ENCODE peak calls at places on chromosomes 6 and 20, in four cellular contexts. One of them, this sample, is unnamed.

GRCh38 chr20:584375-585301 is 25.5 kb downstream of the TCF15 start:
- DNase-seq in H1: no peak
- DNase-seq in HepG2: peak
- DNase-seq in K562: peak
- DNase-seq in this sample: peak

GRCh38 chr6:159716247-159717086 is 10.8 kb upstream of the WTAP start:
- DNase-seq in HepG2: no peak
- DNase-seq in K562: no peak
- DNase-seq in H1: no peak
- DNase-seq in this sample: no peak

GRCh38 chr20:63138855-63139341 is 77.0 kb downstream of the YTHDF1 start:
- DNase-seq in H1: no peak
- DNase-seq in K562: no peak
- DNase-seq in HepG2: no peak
- DNase-seq in this sample: no peak

GRCh38 chr6:80214436-80215022 is 108.1 kb downstream of the BCKDHB start:
- DNase-seq in HepG2: peak
- DNase-seq in K562: peak
- DNase-seq in H1: no peak
- DNase-seq in this sample: peak

GRCh38 chr6:154448448-154449096 is 61.9 kb downstream of the CNKSR3 start:
- DNase-seq in HepG2: no peak
- DNase-seq in K562: no peak
- DNase-seq in H1: no peak
- DNase-seq in this sample: no peak

GRCh38 chr6:157110620-157111019 is 212.7 kb downstream of the TMEM242 start:
- DNase-seq in H1: no peak
- DNase-seq in HepG2: no peak
- DNase-seq in K562: no peak
- DNase-seq in this sample: no peak

GRCh38 chr6:135212020-135212806 is 31.1 kb downstream of the MYB start:
- DNase-seq in HepG2: no peak
- DNase-seq in H1: no peak
- DNase-seq in K562: no peak
- DNase-seq in this sample: no peak

GRCh38 chr6:40540790-40541189 is 46.4 kb downstream of the LRFN2 start:
- DNase-seq in K562: no peak
- DNase-seq in HepG2: no peak
- DNase-seq in H1: no peak
- DNase-seq in this sample: no peak

GRCh38 chr20:44050925-44051660 is 135.9 kb downstream of the JPH2 start:
- DNase-seq in K562: no peak
- DNase-seq in H1: peak
- DNase-seq in HepG2: no peak
- DNase-seq in this sample: no peak

GRCh38 chr6:118350881-118351430 is 197.1 kb upstream of the PLN start:
- DNase-seq in H1: no peak
- DNase-seq in K562: no peak
- DNase-seq in HepG2: no peak
- DNase-seq in this sample: no peak

GRCh38 chr6:7590918-7591302 is 912 bp downstream of the SNRNP48 start:
- DNase-seq in HepG2: peak
- DNase-seq in H1: no peak
- DNase-seq in K562: peak
- DNase-seq in this sample: no peak

GRCh38 chr6:162313922-162314660 is 413.5 kb downstream of the PRKN start:
- DNase-seq in H1: no peak
- DNase-seq in HepG2: no peak
- DNase-seq in K562: no peak
- DNase-seq in this sample: no peak

GRCh38 chr20:40814328-40814960 is 125.4 kb upstream of the MAFB start:
- DNase-seq in H1: no peak
- DNase-seq in K562: no peak
- DNase-seq in HepG2: no peak
- DNase-seq in this sample: no peak

GRCh38 chr20:2101057-2101934 is at the start of gene STK35:
- DNase-seq in K562: peak
- DNase-seq in H1: peak
- DNase-seq in HepG2: no peak
- DNase-seq in this sample: peak

GRCh38 chr20:7375905-7376304 is 564.4 kb downstream of the HAO1 start:
- DNase-seq in H1: no peak
- DNase-seq in K562: peak
- DNase-seq in HepG2: peak
- DNase-seq in this sample: peak

GRCh38 chr6:107784669-107785068 is 39.4 kb downstream of the SCML4 start:
- DNase-seq in H1: peak
- DNase-seq in K562: no peak
- DNase-seq in HepG2: no peak
- DNase-seq in this sample: no peak

GRCh38 chr6:108633436-108633835 is 72.7 kb downstream of the FOXO3 start:
- DNase-seq in HepG2: no peak
- DNase-seq in H1: no peak
- DNase-seq in K562: no peak
- DNase-seq in this sample: no peak

GRCh38 chr6:26318459-26319404 is 46.3 kb upstream of the BTN3A2 start:
- DNase-seq in HepG2: no peak
- DNase-seq in K562: no peak
- DNase-seq in H1: peak
- DNase-seq in this sample: no peak

GRCh38 chr20:63028461-63028921 is 21.7 kb upstream of the BHLHE23 start:
- DNase-seq in K562: no peak
- DNase-seq in HepG2: no peak
- DNase-seq in H1: peak
- DNase-seq in this sample: no peak

GRCh38 chr6:90885611-90886056 is 298.8 kb upstream of the MAP3K7 start:
- DNase-seq in K562: no peak
- DNase-seq in H1: no peak
- DNase-seq in HepG2: no peak
- DNase-seq in this sample: no peak

GRCh38 chr20:4161447-4162251 is 146.3 kb upstream of the RNF24 start:
- DNase-seq in HepG2: peak
- DNase-seq in H1: no peak
- DNase-seq in K562: no peak
- DNase-seq in this sample: no peak

GRCh38 chr6:92879526-92879925 is 539.8 kb downstream of the EPHA7 start:
- DNase-seq in H1: no peak
- DNase-seq in K562: no peak
- DNase-seq in HepG2: no peak
- DNase-seq in this sample: no peak

GRCh38 chr6:125123051-125123450 is 30.5 kb upstream of the TPD52L1 start:
- DNase-seq in K562: no peak
- DNase-seq in HepG2: no peak
- DNase-seq in H1: no peak
- DNase-seq in this sample: no peak

GRCh38 chr20:46311719-46312074 is 3.4 kb upstream of the CDH22 start:
- DNase-seq in H1: no peak
- DNase-seq in K562: no peak
- DNase-seq in HepG2: no peak
- DNase-seq in this sample: no peak

GRCh38 chr6:62288562-62288961 is 2.5 kb upstream of the KHDRBS2 start:
- DNase-seq in HepG2: no peak
- DNase-seq in K562: no peak
- DNase-seq in H1: no peak
- DNase-seq in this sample: no peak
- TF ChIP-seq FOSL1 in HepG2: no peak
- TF ChIP-seq FOSL1 in K562: no peak
- TF ChIP-seq FOSL1 in H1: no peak
- TF ChIP-seq FOSL1 in this sample: no peak

GRCh38 chr6:138692978-138693909 is 80.3 kb upstream of the CCDC28A start:
- DNase-seq in H1: peak
- DNase-seq in HepG2: peak
- DNase-seq in K562: peak
- DNase-seq in this sample: peak
- TF ChIP-seq FOSL1 in H1: no peak
- TF ChIP-seq FOSL1 in HepG2: no peak
- TF ChIP-seq FOSL1 in K562: no peak
- TF ChIP-seq FOSL1 in this sample: no peak

GRCh38 chr20:9981834-9982233 is 53.0 kb upstream of the ANKEF1 start:
- DNase-seq in H1: no peak
- DNase-seq in K562: no peak
- DNase-seq in HepG2: no peak
- DNase-seq in this sample: no peak

GRCh38 chr20:9977629-9978028 is 57.2 kb upstream of the ANKEF1 start:
- DNase-seq in H1: no peak
- DNase-seq in K562: no peak
- DNase-seq in HepG2: peak
- DNase-seq in this sample: peak

GRCh38 chr20:9974324-9974723 is 60.5 kb upstream of the ANKEF1 start:
- DNase-seq in K562: no peak
- DNase-seq in H1: no peak
- DNase-seq in HepG2: no peak
- DNase-seq in this sample: no peak

DNA sequence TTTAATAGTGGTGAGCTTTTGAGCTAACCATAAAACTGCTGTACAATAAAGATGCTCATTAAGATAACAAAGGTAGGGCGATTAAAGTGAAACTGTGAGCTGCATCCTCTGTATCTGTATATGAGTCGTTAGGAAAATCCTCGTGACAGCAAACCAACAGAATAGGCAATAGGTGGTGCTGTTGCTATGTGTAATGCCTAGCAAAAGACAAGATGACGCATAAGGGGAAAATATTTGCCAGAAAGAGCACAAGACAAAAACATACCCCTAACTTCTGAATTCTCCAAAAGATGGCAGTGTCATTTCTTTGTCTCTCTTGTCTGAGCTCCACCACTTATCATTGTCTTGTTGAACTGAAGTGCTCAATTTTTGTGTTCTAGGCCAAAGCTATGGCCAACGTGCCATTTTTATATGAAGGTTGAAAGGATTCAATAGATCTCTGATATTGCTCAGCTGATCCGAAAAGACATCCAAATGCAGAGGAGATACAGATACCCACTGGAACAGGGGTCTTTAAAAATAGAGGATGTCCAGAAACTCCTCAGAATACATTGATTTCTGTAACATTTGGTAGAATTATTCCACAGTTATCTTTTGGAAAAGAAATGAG is 56.3 kb upstream of the ANKEF1 start:
- DNase-seq in K562: peak
- DNase-seq in H1: no peak
- DNase-seq in HepG2: peak
- DNase-seq in this sample: peak
- TF ChIP-seq FOSL1 in K562: peak
- TF ChIP-seq FOSL1 in H1: no peak
- TF ChIP-seq FOSL1 in HepG2: no peak
- TF ChIP-seq FOSL1 in this sample: peak

GRCh38 chr6:16741112-16742016 is 19.9 kb downstream of the ATXN1 start:
- DNase-seq in H1: no peak
- DNase-seq in HepG2: no peak
- DNase-seq in K562: no peak
- DNase-seq in this sample: no peak

GRCh38 chr6:16737389-16737788 is 23.9 kb downstream of the ATXN1 start:
- DNase-seq in HepG2: no peak
- DNase-seq in K562: no peak
- DNase-seq in H1: no peak
- DNase-seq in this sample: no peak

GRCh38 chr6:16736856-16737255 is 24.4 kb downstream of the ATXN1 start:
- DNase-seq in H1: no peak
- DNase-seq in K562: no peak
- DNase-seq in HepG2: peak
- DNase-seq in this sample: no peak

GRCh38 chr6:16737926-16738325 is 23.3 kb downstream of the ATXN1 start:
- DNase-seq in K562: no peak
- DNase-seq in HepG2: no peak
- DNase-seq in H1: no peak
- DNase-seq in this sample: no peak

DNA sequence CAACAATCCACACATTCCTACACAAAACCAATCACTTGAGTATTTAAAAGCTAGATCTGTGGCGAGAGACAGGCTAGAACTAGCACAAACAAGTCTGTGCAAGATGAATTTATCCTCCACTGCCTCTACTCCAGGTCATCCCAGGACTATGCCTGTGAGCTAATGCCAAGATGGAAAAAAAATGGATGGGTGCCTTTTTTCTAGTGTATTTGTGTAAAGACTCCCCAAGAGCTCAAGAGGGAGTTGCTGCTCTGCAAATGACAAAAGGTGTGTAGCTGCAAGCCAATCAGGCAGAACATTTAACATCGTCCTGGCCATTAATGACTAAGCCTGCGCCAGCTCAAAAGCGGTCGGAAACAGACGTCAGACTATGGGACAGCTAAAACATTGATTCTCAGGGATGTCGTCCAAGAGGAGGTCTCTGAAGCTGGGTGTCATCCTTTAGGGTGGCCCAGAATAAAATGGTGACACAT is 21.9 kb downstream of the ATXN1 start:
- DNase-seq in HepG2: peak
- DNase-seq in K562: no peak
- DNase-seq in H1: no peak
- DNase-seq in this sample: no peak
- TF ChIP-seq FOSL1 in HepG2: no peak
- TF ChIP-seq FOSL1 in K562: no peak
- TF ChIP-seq FOSL1 in H1: no peak
- TF ChIP-seq FOSL1 in this sample: no peak

This sample was measured in HCT116.